ENCODE peak calls at places on chromosomes 7 and 10, in four cellular contexts. L is H54, E is breast epithelium, D is esophagus squamous epithelium. C is an unnamed sample.

GRCh38 chr10:113648478-113648877 is 15.4 kb downstream of the NRAP start:
- DNase-seq in L (no peak), E (no peak), D (no peak), C (no peak)

GRCh38 chr7:66301737-66302136 is 96.6 kb downstream of the TPST1 start:
- DNase-seq in L (no peak), D (no peak), E (no peak), C (no peak)

GRCh38 chr10:88647216-88647615 is 17.0 kb upstream of the LIPF start:
- DNase-seq in E (no peak), D (no peak), L (no peak), C (no peak)

GRCh38 chr10:11011966-11012365 is 5.7 kb upstream of the CELF2 start:
- DNase-seq in D (no peak), L (no peak), E (no peak), C (no peak)

GRCh38 chr7:149494738-149495368 is 2.8 kb downstream of the ZNF746 start:
- DNase-seq in L (no peak), D (no peak), E (no peak), C (no peak)

GRCh38 chr10:128485701-128486235 is 359.5 kb upstream of the MKI67 start:
- DNase-seq in L (no peak), D (no peak), E (no peak), C (no peak)

GRCh38 chr7:102225025-102225424 is 61.6 kb upstream of the SH2B2 start:
- DNase-seq in E (no peak), L (no peak), D (no peak), C (no peak)

GRCh38 chr7:45689011-45689796 is 115.0 kb downstream of the ADCY1 start:
- DNase-seq in E (peak; percentile 34), D (no peak), L (peak; percentile 92), C (no peak)

GRCh38 chr7:40058636-40059035 is 75.8 kb downstream of the MPLKIP start:
- DNase-seq in L (no peak), E (no peak), D (no peak), C (no peak)

GRCh38 chr10:17213646-17214349 is 12.3 kb upstream of the TRDMT1 start:
- DNase-seq in L (no peak), D (no peak), E (no peak), C (no peak)

GRCh38 chr7:70134029-70134445 is 535.8 kb downstream of the AUTS2 start:
- DNase-seq in D (no peak), L (no peak), E (no peak), C (no peak)

GRCh38 chr7:26006421-26006820 is 145.6 kb upstream of the NFE2L3 start:
- DNase-seq in E (no peak), L (no peak), D (no peak), C (no peak)
- TF ChIP-seq POLR2A in E (no peak), L (no peak), D (no peak), C (no peak)

GRCh38 chr7:1538544-1539345 is 8.2 kb downstream of the MAFK start:
- DNase-seq in L (no peak), D (no peak), E (no peak), C (no peak)

GRCh38 chr7:1535695-1536094 is 5.2 kb downstream of the MAFK start:
- DNase-seq in D (no peak), L (no peak), E (no peak), C (no peak)

GRCh38 chr7:1537631-1538412 is 7.3 kb downstream of the MAFK start:
- DNase-seq in E (peak; percentile 90), L (peak; percentile 96), D (no peak), C (no peak)

GRCh38 chr7:1536105-1536767 is 5.7 kb downstream of the MAFK start:
- DNase-seq in E (no peak), L (no peak), D (no peak), C (no peak)

GRCh38 chr7:1536768-1537630 is 6.5 kb downstream of the MAFK start:
- DNase-seq in D (no peak), E (peak; percentile 98), L (peak; percentile 100), C (no peak)
- TF ChIP-seq POLR2A in D (no peak), E (peak; percentile 42), L (peak; percentile 83), C (no peak)

DNA sequence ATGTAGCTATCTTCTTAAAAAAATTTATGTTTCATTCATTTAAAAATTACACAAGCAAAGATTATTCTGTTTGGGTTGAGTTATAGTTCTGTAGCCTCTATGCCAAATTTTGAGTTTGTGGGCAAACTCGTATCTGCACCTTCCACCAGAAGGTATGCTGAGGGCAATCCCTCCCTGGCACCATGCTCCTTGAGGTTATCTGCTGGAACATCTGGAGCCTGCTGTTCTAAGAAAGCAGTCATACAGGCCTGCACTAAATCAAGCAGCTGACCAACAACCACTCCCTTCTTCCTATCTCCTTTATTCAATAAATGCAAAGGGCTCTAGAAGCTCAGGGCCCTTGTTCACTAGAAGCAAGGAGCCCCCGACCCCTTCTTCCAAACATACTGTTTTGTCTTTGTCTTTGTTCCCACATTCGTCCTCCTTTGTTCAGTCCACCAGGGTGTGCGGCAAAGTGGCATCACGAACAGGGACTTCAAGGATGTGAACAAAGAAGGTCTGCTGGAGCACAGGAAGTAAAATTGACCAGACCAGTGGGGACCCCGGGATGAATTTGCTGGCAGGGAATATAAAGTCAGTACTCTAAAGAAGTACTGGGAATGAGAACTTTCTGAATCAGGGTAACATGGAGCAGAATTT is 36.4 kb downstream of the OR13A1 start:
- DNase-seq in L (no peak), E (no peak), D (no peak), C (no peak)
- TF ChIP-seq POLR2A in L (no peak), E (no peak), D (no peak), C (no peak)

GRCh38 chr7:2405201-2405600 is 1.8 kb downstream of the CHST12 start:
- DNase-seq in L (no peak), D (no peak), E (no peak), C (no peak)

GRCh38 chr7:2404714-2405119 is 1.3 kb downstream of the CHST12 start:
- DNase-seq in L (no peak), D (no peak), E (no peak), C (no peak)

GRCh38 chr7:2403718-2404648 is 572 bp downstream of the CHST12 start:
- DNase-seq in D (no peak), L (peak; percentile 83), E (no peak), C (no peak)

GRCh38 chr7:2403014-2403717 is at the start of gene CHST12:
- DNase-seq in E (peak; percentile 94), L (peak; percentile 100), D (peak; percentile 57), C (peak; percentile 65)

GRCh38 chr7:2405601-2406345 is 2.4 kb downstream of the CHST12 start:
- DNase-seq in D (no peak), E (no peak), L (no peak), C (peak; percentile 89)
- TF ChIP-seq POLR2A in D (no peak), E (no peak), L (no peak), C (peak; percentile 73)

GRCh38 chr10:125719173-125720001 is at the start of gene EDRF1:
- DNase-seq in E (peak; percentile 99), D (peak; percentile 90), L (peak; percentile 72), C (peak; percentile 97)
- TF ChIP-seq POLR2A in E (peak; percentile 71), D (no peak), L (peak; percentile 82), C (peak; percentile 99)

GRCh38 chr7:26193432-26194206 is 6.9 kb downstream of the HNRNPA2B1 start:
- DNase-seq in E (no peak), D (no peak), L (no peak), C (no peak)

GRCh38 chr7:26190417-26190869 is 10.1 kb downstream of the HNRNPA2B1 start:
- DNase-seq in D (no peak), L (no peak), E (no peak), C (no peak)

GRCh38 chr7:26191233-26191973 is 9.1 kb downstream of the HNRNPA2B1 start:
- DNase-seq in L (no peak), D (no peak), E (no peak), C (no peak)

GRCh38 chr7:26192485-26193087 is 8.0 kb downstream of the HNRNPA2B1 start:
- DNase-seq in L (no peak), E (no peak), D (no peak), C (no peak)

DNA sequence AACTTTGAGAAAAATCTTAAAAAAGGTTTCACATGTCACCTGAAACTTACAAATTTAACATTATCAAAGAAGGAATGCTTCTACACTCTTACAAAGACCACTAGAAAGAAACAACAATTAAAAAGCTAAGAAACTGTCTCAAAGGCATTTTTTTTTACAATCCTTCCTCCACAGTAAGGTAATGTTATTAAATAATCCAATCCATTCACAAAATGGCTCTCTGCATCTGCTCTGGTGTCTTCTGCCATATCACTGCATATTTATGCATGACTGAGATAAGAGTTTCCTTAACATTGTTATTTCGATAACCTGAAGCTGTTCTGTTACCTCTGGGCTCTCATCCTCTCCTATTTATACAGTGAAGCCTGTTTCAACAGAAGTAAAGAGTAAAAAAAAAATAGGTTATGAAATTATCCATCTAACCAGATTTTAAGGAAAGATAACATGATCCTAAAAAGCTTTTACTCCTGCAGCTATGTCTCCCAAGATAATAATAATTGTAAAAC is 8.5 kb downstream of the HNRNPA2B1 start:
- DNase-seq in L (no peak), E (no peak), D (no peak), C (no peak)
- TF ChIP-seq POLR2A in L (no peak), E (no peak), D (no peak), C (no peak)